ENCODE peak calls at places on chromosomes 11 and 22, in five cellular contexts. P is astrocyte of the cerebellum, C is AG10803, A is cardiac fibroblast, K is AG09319. S is an unnamed sample.

GRCh38 chr11:119460130-119460529 is 37.2 kb upstream of the THY1 start:
- DNase-seq in P (no peak), C (no peak), A (no peak), K (no peak), S (no peak)

GRCh38 chr22:45268958-45269844 is 15.5 kb upstream of the UPK3A start:
- DNase-seq in P (no peak), C (peak; percentile 55), A (peak; percentile 59), K (no peak), S (peak; percentile 93)

GRCh38 chr11:60204922-60205321 is 22.0 kb upstream of the MS4A6A start:
- DNase-seq in P (no peak), C (no peak), A (no peak), K (no peak), S (no peak)

GRCh38 chr11:72421351-72421750 is 13.0 kb downstream of the CLPB start:
- DNase-seq in P (no peak), C (no peak), A (no peak), K (no peak), S (no peak)

GRCh38 chr11:7527029-7527428 is 13.2 kb downstream of the PPFIBP2 start:
- DNase-seq in P (no peak), C (no peak), A (no peak), K (no peak), S (no peak)

GRCh38 chr22:40898850-40899357 is 37.0 kb upstream of the DNAJB7 start:
- DNase-seq in P (peak; percentile 36), C (peak; percentile 62), A (peak; percentile 72), K (peak; percentile 15), S (no peak)

GRCh38 chr11:79018371-79018849 is 422.4 kb downstream of the TENM4 start:
- DNase-seq in P (peak; percentile 77), C (peak; percentile 72), A (peak; percentile 72), K (peak; percentile 80), S (no peak)

GRCh38 chr11:97364047-97364446 is 974.2 kb downstream of the JRKL start:
- DNase-seq in P (peak; percentile 44), C (no peak), A (peak; percentile 52), K (no peak), S (no peak)

GRCh38 chr11:19187101-19187500 is 14.7 kb downstream of the CSRP3 start:
- DNase-seq in P (no peak), C (peak; percentile 17), A (peak; percentile 59), K (no peak), S (no peak)

GRCh38 chr11:55936300-55936699 is at the start of gene OR5I1:
- DNase-seq in P (no peak), C (no peak), A (no peak), K (no peak), S (no peak)

GRCh38 chr11:14614223-14614622 is 29.4 kb upstream of the PDE3B start:
- DNase-seq in P (no peak), C (no peak), A (no peak), K (no peak), S (no peak)

GRCh38 chr22:29689872-29690213 is 30.0 kb upstream of the CABP7 start:
- DNase-seq in P (peak; percentile 23), C (peak; percentile 47), A (peak; percentile 60), K (no peak), S (peak; percentile 86)

GRCh38 chr11:120566176-120566575 is 54.6 kb downstream of the GRIK4 start:
- DNase-seq in P (no peak), C (no peak), A (peak; percentile 47), K (no peak), S (no peak)

GRCh38 chr11:68012843-68013610 is 2.9 kb downstream of the ALDH3B1 start:
- DNase-seq in P (peak; percentile 95), C (peak; percentile 98), A (peak; percentile 97), K (peak; percentile 88), S (no peak)

GRCh38 chr22:28198692-28199091 is 279.6 kb upstream of the PITPNB start:
- DNase-seq in P (no peak), C (no peak), A (no peak), K (no peak), S (no peak)

GRCh38 chr11:124876818-124877630 is 11.8 kb downstream of the ROBO3 start:
- DNase-seq in P (no peak), C (no peak), A (no peak), K (no peak), S (no peak)

GRCh38 chr11:77884186-77884828 is 63.4 kb downstream of the AAMDC start:
- DNase-seq in P (peak; percentile 27), C (peak; percentile 86), A (peak; percentile 42), K (no peak), S (no peak)

GRCh38 chr11:69414773-69415187 is 66.7 kb upstream of the LINC01488 start:
- DNase-seq in P (no peak), C (no peak), A (no peak), K (no peak), S (no peak)

GRCh38 chr11:35567737-35568465 is 42.5 kb upstream of the PAMR1 start:
- DNase-seq in P (no peak), C (peak; percentile 46), A (no peak), K (no peak), S (no peak)

GRCh38 chr22:30890689-30891442 is 77.7 kb downstream of the MORC2 start:
- DNase-seq in P (peak; percentile 8), C (peak; percentile 19), A (peak; percentile 48), K (no peak), S (peak; percentile 46)

GRCh38 chr22:50678218-50678650 is 5.6 kb downstream of the SHANK3 start:
- DNase-seq in P (no peak), C (no peak), A (no peak), K (no peak), S (no peak)

GRCh38 chr11:84313830-84314359 is 1027.7 kb upstream of the CCDC90B start:
- DNase-seq in P (no peak), C (peak; percentile 39), A (peak; percentile 33), K (no peak), S (no peak)

GRCh38 chr11:122750047-122750446 is 88.3 kb upstream of the CRTAM start:
- DNase-seq in P (no peak), C (no peak), A (no peak), K (no peak), S (no peak)

GRCh38 chr11:117979481-117980211 is 6.5 kb upstream of the IL10RA start:
- DNase-seq in P (no peak), C (no peak), A (no peak), K (no peak), S (no peak)

GRCh38 chr11:119832536-119832935 is 103.5 kb upstream of the NECTIN1 start:
- DNase-seq in P (no peak), C (peak; percentile 42), A (no peak), K (peak; percentile 3), S (no peak)

GRCh38 chr11:2397005-2397404 is 3.5 kb upstream of the TSSC4 start:
- DNase-seq in P (no peak), C (no peak), A (no peak), K (no peak), S (no peak)

GRCh38 chr11:110566577-110566976 is 136.8 kb downstream of the FDX1 start:
- DNase-seq in P (no peak), C (no peak), A (no peak), K (no peak), S (no peak)

GRCh38 chr11:104164028-104164520 is at the start of gene PDGFD:
- DNase-seq in P (peak; percentile 24), C (peak; percentile 66), A (peak; percentile 64), K (peak; percentile 41), S (peak; percentile 67)

GRCh38 chr11:78820722-78821121 is 246.1 kb upstream of the NARS2 start:
- DNase-seq in P (no peak), C (no peak), A (no peak), K (no peak), S (no peak)

GRCh38 chr11:92859290-92859689 is 110.2 kb upstream of the MTNR1B start:
- DNase-seq in P (no peak), C (no peak), A (no peak), K (no peak), S (no peak)

GRCh38 chr22:31344369-31345330 is 1.5 kb downstream of the PATZ1 start:
- DNase-seq in P (no peak), C (peak; percentile 39), A (peak; percentile 40), K (no peak), S (peak; percentile 34)

GRCh38 chr11:126082251-126083109 is 19.8 kb upstream of the CDON start:
- DNase-seq in P (no peak), C (no peak), A (no peak), K (no peak), S (peak; percentile 30)

GRCh38 chr11:132126973-132127900 is 756.8 kb downstream of the NTM start:
- DNase-seq in P (peak; percentile 95), C (peak; percentile 90), A (peak; percentile 97), K (peak; percentile 89), S (no peak)

GRCh38 chr22:42978453-42979103 is 36.4 kb downstream of the PACSIN2 start:
- DNase-seq in P (no peak), C (peak; percentile 78), A (peak; percentile 85), K (no peak), S (no peak)

GRCh38 chr11:88158081-88158480 is 17.2 kb downstream of the RAB38 start:
- DNase-seq in P (no peak), C (no peak), A (no peak), K (no peak), S (no peak)
- TF ChIP-seq CTCF in P (no peak), C (no peak), A (no peak), K (no peak), S (no peak)

DNA sequence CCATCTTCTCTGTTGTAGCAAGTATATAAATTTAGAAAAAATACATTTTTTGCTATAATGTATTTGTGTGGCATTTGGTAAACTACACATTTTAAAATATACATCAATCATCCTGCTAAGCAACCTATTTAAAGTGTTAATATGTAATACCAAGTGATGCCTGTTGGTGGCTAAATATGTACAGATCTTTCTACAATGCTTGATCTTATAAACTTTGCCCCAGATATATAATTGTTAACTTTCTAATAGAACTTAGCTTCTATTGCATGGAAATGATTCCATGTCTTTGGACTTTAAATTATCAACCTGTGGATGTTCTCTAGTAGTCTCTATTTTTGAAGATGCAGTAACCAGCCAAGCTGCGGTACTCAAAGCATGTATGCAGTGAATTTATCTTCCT is 1260.4 kb upstream of the RAG2 start:
- DNase-seq in P (no peak), C (no peak), A (peak; percentile 1), K (no peak), S (no peak)
- TF ChIP-seq CTCF in P (no peak), C (no peak), A (no peak), K (no peak), S (peak; percentile 63)

DNA sequence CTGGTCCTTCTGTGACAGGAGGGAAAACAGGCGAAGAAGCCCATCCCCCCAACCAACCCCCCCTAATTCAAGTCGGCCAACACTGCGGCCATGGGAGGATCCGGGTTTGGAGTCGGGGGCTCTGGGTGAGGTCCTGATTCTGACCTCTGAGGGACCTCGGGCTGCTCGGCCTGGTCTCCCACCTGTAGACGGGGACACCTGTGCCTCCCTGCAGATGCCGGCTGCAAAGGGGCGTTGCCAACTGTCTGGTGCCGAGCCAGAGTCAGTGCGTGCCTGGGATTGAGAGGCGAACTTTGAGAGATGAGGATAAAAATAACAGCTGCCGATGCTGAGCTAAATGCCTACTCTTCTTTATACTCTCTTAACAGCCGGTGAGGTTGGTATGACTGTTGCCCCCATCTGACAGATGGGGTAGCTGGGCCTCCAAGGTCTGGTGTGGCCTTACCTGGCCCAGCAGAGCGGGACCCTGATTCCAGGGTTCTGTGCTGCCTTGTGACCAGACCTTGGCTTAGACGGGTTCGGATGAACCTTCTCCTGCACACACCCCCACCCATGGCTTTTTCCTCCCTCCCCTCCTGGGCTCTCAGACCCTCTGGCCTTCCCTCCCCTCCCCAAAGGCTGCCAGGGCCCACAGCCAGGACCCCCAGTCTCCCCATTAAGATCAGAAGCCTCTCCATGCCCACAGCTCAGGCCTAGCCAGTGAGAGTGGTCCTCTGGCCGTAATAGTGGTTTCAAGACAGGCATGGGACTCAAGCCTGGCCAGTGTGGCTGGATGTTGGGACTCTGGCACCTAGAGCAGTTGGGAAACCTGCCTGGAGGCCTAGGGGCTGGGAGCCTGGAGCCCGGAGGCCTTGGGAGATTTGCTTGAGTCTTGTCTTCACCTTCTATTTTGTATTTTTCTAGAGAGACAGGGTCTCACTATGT is 41.7 kb downstream of the KCNJ4 start:
- DNase-seq in P (no peak), C (no peak), A (no peak), K (no peak), S (peak; percentile 11)
- TF ChIP-seq CTCF in P (no peak), C (no peak), A (no peak), K (no peak), S (no peak)

GRCh38 chr11:116927163-116927772 is 89.8 kb upstream of the APOA1 start:
- DNase-seq in P (no peak), C (no peak), A (no peak), K (no peak), S (peak; percentile 22)
- TF ChIP-seq CTCF in P (peak; percentile 45), C (peak; percentile 40), A (peak; percentile 49), K (peak; percentile 9), S (peak; percentile 68)